ENCODE peak calls at places on chromosomes 4 and X, in ten cellular contexts. O is astrocyte; I is MCF 10A; Q is neural crest cell; T is CD4-positive, alpha-beta T cell; Z is gastrocnemius medialis; E is HCT116; B is adrenal gland; F is uterus; X is neural progenitor cell. P is an unnamed sample.

GRCh38 chr4:101292901-101293300 is 54.4 kb downstream of the PPP3CA start:
- DNase-seq in T (no peak), B (no peak), Z (no peak), Q (no peak), I (no peak), X (no peak), O (peak), F (no peak), E (no peak), P (no peak)

GRCh38 chrX:15714529-15714928 is 23.5 kb upstream of the CA5B start:
- DNase-seq in Z (peak), E (no peak), I (peak), B (no peak), Q (no peak), O (no peak), T (no peak), F (no peak), X (no peak), P (no peak)

GRCh38 chr4:175997291-175997690 is 68.3 kb upstream of the WDR17 start:
- DNase-seq in B (no peak), Z (no peak), F (no peak), Q (no peak), O (no peak), T (no peak), E (no peak), I (no peak), X (no peak), P (no peak)

GRCh38 chrX:134734343-134735001 is 76.2 kb upstream of the PLAC1 start:
- DNase-seq in O (peak), E (no peak), I (no peak), F (peak), T (no peak), X (no peak), Z (no peak), B (no peak), Q (no peak), P (no peak)

GRCh38 chr4:81032805-81033684 is 2.5 kb downstream of the BMP3 start:
- DNase-seq in E (no peak), I (no peak), X (peak), Q (no peak), O (no peak), T (no peak), B (no peak), F (no peak), Z (no peak), P (no peak)

GRCh38 chrX:7362111-7362510 is 214.2 kb upstream of the PUDP start:
- DNase-seq in Z (no peak), I (no peak), T (no peak), F (no peak), Q (no peak), O (no peak), E (no peak), B (no peak), X (no peak), P (no peak)

GRCh38 chrX:40578039-40578438 is 2.7 kb upstream of the ATP6AP2 start:
- DNase-seq in T (no peak), X (no peak), B (no peak), Q (no peak), E (no peak), F (no peak), Z (no peak), O (no peak), I (no peak), P (no peak)

GRCh38 chr4:8699479-8700145 is 107.0 kb downstream of the CPZ start:
- DNase-seq in T (no peak), B (no peak), E (no peak), Q (no peak), O (no peak), Z (no peak), F (no peak), I (no peak), X (no peak), P (no peak)

GRCh38 chrX:143296521-143296920 is 220.8 kb downstream of the SPANXN3 start:
- DNase-seq in X (peak), Z (no peak), T (no peak), F (no peak), B (no peak), I (no peak), O (no peak), E (no peak), Q (no peak), P (no peak)

GRCh38 chr4:80237992-80238391 is 28.5 kb upstream of the FGF5 start:
- DNase-seq in F (no peak), O (peak), E (no peak), X (no peak), T (no peak), I (peak), Z (no peak), Q (no peak), B (no peak), P (no peak)

GRCh38 chr4:185304944-185305690 is 90.6 kb downstream of the LRP2BP start:
- DNase-seq in B (no peak), O (no peak), E (no peak), Z (no peak), Q (no peak), T (no peak), I (peak), F (no peak), X (peak), P (no peak)

GRCh38 chr4:107711831-107712230 is 8.2 kb downstream of the PAPSS1 start:
- DNase-seq in F (no peak), X (no peak), Q (no peak), I (no peak), T (no peak), E (no peak), B (no peak), Z (no peak), O (no peak), P (no peak)

GRCh38 chr4:162506253-162506652 is 342.5 kb upstream of the FSTL5 start:
- DNase-seq in Q (no peak), B (no peak), X (no peak), O (peak), I (peak), T (no peak), Z (no peak), E (no peak), F (no peak), P (no peak)

GRCh38 chrX:83916525-83916924 is 55.6 kb downstream of the CYLC1 start:
- DNase-seq in T (no peak), E (no peak), B (no peak), X (peak), Q (peak), O (no peak), I (peak), F (no peak), Z (no peak), P (no peak)

GRCh38 chr4:114287079-114287696 is 307.7 kb upstream of the ARSJ start:
- DNase-seq in T (no peak), B (no peak), F (no peak), I (peak), Z (no peak), X (no peak), E (no peak), Q (no peak), O (no peak), P (no peak)

GRCh38 chr4:24137963-24138601 is 248.2 kb upstream of the PPARGC1A start:
- DNase-seq in Z (no peak), F (no peak), X (no peak), Q (no peak), I (peak), O (no peak), T (no peak), E (no peak), B (no peak), P (no peak)

GRCh38 chr4:88759039-88759631 is 61.5 kb upstream of the NAP1L5 start:
- DNase-seq in I (peak), O (peak), Q (no peak), T (no peak), B (no peak), E (no peak), F (no peak), Z (no peak), X (peak), P (no peak)

GRCh38 chr4:26912810-26913209 is 52.2 kb downstream of the STIM2 start:
- DNase-seq in O (no peak), T (no peak), Z (no peak), Q (no peak), B (no peak), F (no peak), E (no peak), I (no peak), X (peak), P (no peak)

GRCh38 chr4:67727124-67727850 is 26.3 kb upstream of the UBA6 start:
- DNase-seq in Z (no peak), E (no peak), B (no peak), T (no peak), F (no peak), Q (no peak), X (no peak), I (no peak), O (peak), P (no peak)

GRCh38 chrX:47840106-47840505 is 3.4 kb downstream of the ZNF81 start:
- DNase-seq in B (no peak), I (no peak), X (no peak), T (no peak), Z (no peak), O (no peak), F (no peak), Q (no peak), E (no peak), P (no peak)

GRCh38 chr4:112031712-112032328 is 113.4 kb upstream of the FAM241A start:
- DNase-seq in I (peak), X (peak), O (peak), Z (no peak), E (peak), B (peak), T (no peak), Q (peak), F (no peak), P (peak)

GRCh38 chr4:80694178-80694577 is 336.3 kb upstream of the BMP3 start:
- DNase-seq in F (no peak), B (no peak), Q (no peak), E (no peak), T (no peak), X (no peak), O (peak), Z (no peak), I (no peak), P (no peak)

GRCh38 chr4:125736057-125736456 is 421.3 kb downstream of the FAT4 start:
- DNase-seq in B (no peak), Z (no peak), E (no peak), Q (no peak), F (no peak), O (peak), T (no peak), I (peak), X (no peak), P (no peak)

GRCh38 chr4:8002525-8003309 is 63.1 kb upstream of the AFAP1 start:
- DNase-seq in E (no peak), F (no peak), I (no peak), B (peak), Z (no peak), Q (no peak), O (no peak), X (no peak), T (no peak), P (no peak)

GRCh38 chrX:131854586-131854985 is 168.5 kb upstream of the STK26 start:
- DNase-seq in E (no peak), B (no peak), Q (no peak), Z (no peak), O (no peak), F (no peak), X (no peak), T (no peak), I (peak), P (no peak)

GRCh38 chrX:40192196-40192595 is 94.4 kb upstream of the BCOR start:
- DNase-seq in B (no peak), E (no peak), Q (no peak), F (no peak), O (no peak), Z (no peak), X (no peak), T (no peak), I (no peak), P (no peak)

GRCh38 chr4:39256436-39256835 is 74.1 kb downstream of the WDR19 start:
- DNase-seq in T (no peak), E (no peak), O (peak), Z (no peak), X (no peak), Q (no peak), I (peak), B (no peak), F (no peak), P (no peak)

GRCh38 chrX:19602866-19603620 is 87.7 kb upstream of the MAP3K15 start:
- DNase-seq in Z (peak), Q (no peak), I (peak), E (peak), T (no peak), X (no peak), F (no peak), B (peak), O (peak), P (no peak)

GRCh38 chr4:37528161-37528560 is 158.0 kb downstream of the RELL1 start:
- DNase-seq in Z (no peak), X (no peak), I (peak), B (no peak), E (no peak), O (no peak), Q (no peak), F (no peak), T (no peak), P (no peak)

GRCh38 chr4:128310266-128310697 is 22.7 kb upstream of the PGRMC2 start:
- DNase-seq in E (no peak), I (no peak), B (peak), F (no peak), O (no peak), Q (no peak), X (peak), T (no peak), Z (peak), P (no peak)

GRCh38 chrX:724256-724655 is 93.7 kb downstream of the SHOX start:
- DNase-seq in F (no peak), O (no peak), X (no peak), E (no peak), Q (no peak), T (no peak), Z (no peak), I (no peak), B (no peak), P (no peak)

GRCh38 chr4:80184791-80185756 is 12.2 kb upstream of the PRDM8 start:
- DNase-seq in F (peak), O (no peak), E (no peak), T (no peak), I (no peak), Q (no peak), Z (no peak), X (peak), B (no peak), P (no peak)

DNA sequence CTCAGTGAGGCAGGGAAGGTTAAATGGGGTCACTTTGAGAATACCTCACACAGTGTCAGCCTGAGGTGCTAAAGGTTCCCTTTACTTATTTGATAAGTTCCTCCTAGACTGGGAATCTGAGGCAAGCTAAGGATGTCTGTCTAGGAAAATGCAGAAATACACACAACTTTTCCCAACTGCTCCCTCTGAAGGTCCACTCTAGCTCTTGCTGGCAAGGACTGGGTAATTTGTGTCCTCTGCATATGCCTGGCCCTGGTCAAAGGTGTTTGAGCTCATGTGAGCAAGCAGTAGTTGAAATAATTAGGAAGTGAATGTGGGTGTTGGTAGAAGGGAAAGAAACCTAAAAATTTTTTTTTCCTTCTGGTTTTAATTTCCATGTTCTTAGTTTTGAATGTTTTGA is 21.3 kb downstream of the TXLNG start:
- DNase-seq in T (no peak), X (peak), B (no peak), O (peak), E (no peak), I (peak), F (no peak), Z (no peak), Q (no peak), P (no peak)
- TF ChIP-seq CTCF in T (no peak), X (peak), B (no peak), O (peak), E (peak), I (peak), F (no peak), Z (no peak), Q (peak), P (peak)

DNA sequence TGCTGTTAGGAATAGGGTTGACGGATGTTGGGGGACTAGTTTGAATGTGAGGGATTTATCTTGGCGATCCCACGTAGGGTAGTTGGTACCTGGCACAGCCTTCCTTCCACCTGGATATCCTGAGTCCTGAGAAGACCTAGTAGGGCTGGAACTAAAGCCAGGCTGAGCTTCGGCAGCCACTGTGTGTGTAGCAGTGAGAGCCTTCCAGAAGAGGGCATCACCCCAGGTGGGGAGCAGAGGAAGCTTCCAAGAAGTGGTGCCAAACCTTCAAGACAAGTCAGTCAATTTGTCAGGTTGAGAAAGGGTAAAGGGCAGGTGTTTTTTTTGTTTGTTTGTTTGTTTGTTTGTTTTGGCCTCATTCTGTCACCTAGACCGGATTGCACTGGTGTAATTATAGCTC is 1.2 kb upstream of the FGFBP2 start:
- DNase-seq in T (no peak), I (no peak), Q (no peak), X (no peak), E (no peak), Z (no peak), F (no peak), B (no peak), O (no peak), P (no peak)
- TF ChIP-seq CTCF in T (no peak), I (no peak), Q (no peak), X (peak), E (peak), Z (no peak), F (no peak), B (no peak), O (no peak), P (no peak)

DNA sequence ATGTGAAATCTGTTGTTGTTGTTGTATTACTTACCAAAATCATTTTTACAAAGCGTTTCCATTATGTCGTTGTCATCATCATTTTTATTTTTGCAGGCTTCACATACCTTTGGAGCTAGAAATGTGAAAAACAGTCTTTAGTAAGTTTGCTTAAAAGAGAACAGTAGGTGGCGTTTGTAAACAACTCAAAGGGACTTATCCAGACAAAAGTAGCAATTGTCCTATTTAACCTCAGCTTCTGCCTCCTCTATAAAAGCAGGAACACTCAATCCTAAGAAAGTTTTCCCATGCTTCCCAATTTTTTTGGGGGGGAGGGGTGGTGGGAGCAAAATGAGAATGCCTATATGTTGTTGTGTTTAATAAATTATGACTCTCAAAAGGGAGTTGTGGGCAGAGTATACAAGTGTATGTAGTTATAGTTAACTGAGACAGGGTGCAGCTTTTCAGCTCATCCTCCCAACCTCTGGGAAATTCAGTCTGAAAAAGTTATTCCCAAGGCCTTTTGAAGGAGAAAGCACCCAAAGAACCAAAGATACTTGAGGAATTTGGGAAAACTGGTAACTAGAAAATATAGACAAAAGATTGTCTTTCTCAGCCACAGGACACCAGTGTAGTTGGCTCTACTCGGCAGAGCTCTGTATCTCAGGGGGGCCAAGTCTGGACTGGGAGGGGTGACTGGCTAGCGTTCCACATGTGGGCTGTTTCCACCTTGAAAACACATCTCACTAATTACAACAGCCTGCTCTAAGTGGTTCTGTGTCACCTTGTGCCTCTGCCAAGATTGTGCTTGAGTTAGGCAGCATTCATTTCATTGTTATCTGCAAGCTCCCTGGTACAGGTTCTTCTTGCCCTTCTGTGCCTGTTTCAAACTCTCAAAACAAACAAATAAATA is 2.8 kb downstream of the SFRP2 start:
- DNase-seq in F (no peak), O (peak), I (peak), T (no peak), Q (no peak), X (peak), Z (no peak), B (no peak), E (peak), P (no peak)
- TF ChIP-seq CTCF in F (peak), O (peak), I (peak), T (peak), Q (peak), X (peak), Z (no peak), B (peak), E (peak), P (peak)

DNA sequence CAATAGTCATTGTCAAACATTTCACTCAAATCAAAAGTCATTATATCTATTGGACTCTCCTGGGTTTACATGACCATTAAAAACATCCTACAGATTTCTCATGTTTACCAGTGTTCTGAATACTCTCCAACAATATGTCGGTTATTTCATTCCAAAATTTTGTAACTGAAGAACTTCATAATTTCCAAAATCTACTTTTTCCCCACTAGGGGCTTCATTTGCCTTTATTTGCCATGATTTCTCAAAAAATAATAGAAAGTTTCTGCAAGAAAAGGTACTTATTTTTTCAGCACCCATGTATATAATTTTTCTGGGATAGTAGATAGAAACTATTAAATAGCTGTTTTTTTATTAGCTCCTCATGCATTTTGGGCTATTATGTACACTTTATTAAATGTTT is 49.0 kb downstream of the PRDM5 start:
- DNase-seq in Q (no peak), X (no peak), F (no peak), B (no peak), O (no peak), I (no peak), T (no peak), Z (no peak), E (no peak), P (no peak)
- TF ChIP-seq CTCF in Q (peak), X (peak), F (no peak), B (no peak), O (peak), I (no peak), T (no peak), Z (no peak), E (peak), P (no peak)

GRCh38 chrX:16743604-16744325 is 24.4 kb downstream of the SYAP1 start:
- DNase-seq in T (no peak), I (peak), Z (no peak), B (peak), F (no peak), X (no peak), Q (no peak), E (no peak), O (peak), P (no peak)
- TF ChIP-seq CTCF in T (no peak), I (no peak), Z (no peak), B (peak), F (no peak), X (no peak), Q (no peak), E (no peak), O (peak), P (no peak)

P was measured in progenitor cell of endocrine pancreas.